ENCODE peak calls at places on chromosomes 16 and 17, in seven cellular contexts. E is HFFc6, X is WTC11, V is lower leg skin, U is NCI-H446, B is adrenal gland, F is AG20443. W is an unnamed sample.

GRCh38 chr17:42920922-42921321 is 20.3 kb downstream of the G6PC1 start:
- DNase-seq in E (no peak), X (no peak), V (peak), U (no peak), B (no peak), F (no peak), W (no peak)

GRCh38 chr17:17494499-17495447 is 1.4 kb downstream of the RASD1 start:
- DNase-seq in E (no peak), X (peak), V (peak), U (no peak), B (peak), F (peak), W (no peak)

GRCh38 chr17:3845361-3845753 is 689 bp downstream of the NCBP3 start:
- DNase-seq in E (peak), X (no peak), V (no peak), U (no peak), B (no peak), F (peak), W (no peak)

GRCh38 chr17:81346908-81347349 is 48.3 kb upstream of the BAHCC1 start:
- DNase-seq in E (no peak), X (no peak), V (no peak), U (no peak), B (no peak), F (no peak), W (no peak)

GRCh38 chr16:15958703-15959348 is 9.4 kb downstream of the ABCC1 start:
- DNase-seq in E (no peak), X (no peak), V (no peak), U (no peak), B (no peak), F (no peak), W (no peak)

GRCh38 chr16:77223184-77223583 is 24.0 kb downstream of the SYCE1L start:
- DNase-seq in E (no peak), X (peak), V (no peak), U (no peak), B (no peak), F (no peak), W (no peak)

GRCh38 chr16:54921229-54921824 is 9.3 kb upstream of the IRX5 start:
- DNase-seq in E (no peak), X (no peak), V (no peak), U (peak), B (no peak), F (no peak), W (no peak)

GRCh38 chr16:11359370-11359769 is 14.1 kb downstream of the RMI2 start:
- DNase-seq in E (peak), X (no peak), V (peak), U (no peak), B (no peak), F (peak), W (no peak)

GRCh38 chr16:88957887-88958577 is 19.0 kb downstream of the CBFA2T3 start:
- DNase-seq in E (no peak), X (no peak), V (no peak), U (no peak), B (no peak), F (no peak), W (no peak)

GRCh38 chr17:4407851-4408250 is 25.9 kb upstream of the SPNS3 start:
- DNase-seq in E (no peak), X (no peak), V (peak), U (peak), B (no peak), F (peak), W (no peak)

GRCh38 chr16:23428351-23428750 is 24.6 kb downstream of the COG7 start:
- DNase-seq in E (no peak), X (no peak), V (no peak), U (no peak), B (no peak), F (no peak), W (no peak)

GRCh38 chr16:73082608-73083007 is 34.7 kb upstream of the ZFHX3 start:
- DNase-seq in E (peak), X (no peak), V (no peak), U (no peak), B (peak), F (peak), W (no peak)

GRCh38 chr17:44561237-44561623 is 3.9 kb downstream of the FZD2 start:
- DNase-seq in E (no peak), X (no peak), V (no peak), U (no peak), B (no peak), F (no peak), W (no peak)

GRCh38 chr16:27515874-27516353 is 33.8 kb downstream of the GTF3C1 start:
- DNase-seq in E (peak), X (peak), V (no peak), U (no peak), B (peak), F (peak), W (peak)

GRCh38 chr17:22703786-22704441 is 1011.6 kb downstream of the KCNJ18 start:
- DNase-seq in E (no peak), X (no peak), V (no peak), U (no peak), B (no peak), F (peak), W (no peak)

GRCh38 chr17:13120864-13121263 is 103.0 kb upstream of the ELAC2 start:
- DNase-seq in E (no peak), X (no peak), V (no peak), U (no peak), B (no peak), F (no peak), W (no peak)

W was measured in 8988T.